ENCODE peak calls at places on chromosome 16, in eight cellular contexts. F is effector memory CD4-positive, alpha-beta T cell; E is body of pancreas; Z is H1; D is GM23248; R is esophagus squamous epithelium; M is mucosa of descending colon; U is lung. V is an unnamed sample.
A peak's percentile ranks its signal among the peaks of the same experiment; 100 is the strongest.

GRCh38 chr16:56277040-56277439 is 85.8 kb downstream of the GNAO1 start:
- DNase-seq in F (no peak), E (no peak), Z (peak; percentile 78), D (no peak), R (no peak), M (no peak), U (no peak), V (no peak)

GRCh38 chr16:25063865-25064264 is 47.7 kb upstream of the LCMT1 start:
- DNase-seq in F (no peak), E (no peak), Z (no peak), D (peak; percentile 70), R (no peak), M (no peak), U (no peak), V (no peak)

GRCh38 chr16:75514296-75514695 is 19.1 kb upstream of the CHST6 start:
- DNase-seq in F (no peak), E (no peak), Z (no peak), D (no peak), R (no peak), M (no peak), U (no peak), V (no peak)

GRCh38 chr16:81946206-81946605 is 65.1 kb downstream of the SDR42E1 start:
- DNase-seq in F (no peak), E (no peak), Z (no peak), D (peak; percentile 71), R (no peak), M (no peak), U (no peak), V (no peak)

GRCh38 chr16:57736419-57737281 is 1.1 kb downstream of the KATNB1 start:
- DNase-seq in F (peak; percentile 36), E (no peak), Z (no peak), D (peak; percentile 93), R (no peak), M (peak; percentile 68), U (no peak), V (no peak)

GRCh38 chr16:89629827-89630610 is 16.6 kb downstream of the DPEP1 start:
- DNase-seq in F (no peak), E (no peak), Z (no peak), D (no peak), R (no peak), M (peak; percentile 50), U (no peak), V (no peak)

GRCh38 chr16:88866151-88866920 is at the start of gene PABPN1L:
- DNase-seq in F (no peak), E (no peak), Z (no peak), D (no peak), R (no peak), M (no peak), U (no peak), V (no peak)

GRCh38 chr16:16083421-16084156 is 134.2 kb downstream of the ABCC1 start:
- DNase-seq in F (no peak), E (no peak), Z (no peak), D (peak; percentile 9), R (no peak), M (no peak), U (no peak), V (no peak)

GRCh38 chr16:25709182-25709581 is 17.4 kb downstream of the HS3ST4 start:
- DNase-seq in F (no peak), E (no peak), Z (no peak), D (no peak), R (no peak), M (no peak), U (no peak), V (no peak)

GRCh38 chr16:11792404-11793260 is 4.4 kb downstream of the ZC3H7A start:
- DNase-seq in F (no peak), E (peak; percentile 67), Z (no peak), D (no peak), R (no peak), M (peak; percentile 77), U (peak; percentile 59), V (peak; percentile 73)

GRCh38 chr16:85554791-85555548 is 58.2 kb upstream of the GSE1 start:
- DNase-seq in F (peak; percentile 27), E (peak; percentile 63), Z (no peak), D (peak; percentile 85), R (no peak), M (peak; percentile 68), U (peak; percentile 64), V (peak; percentile 77)

GRCh38 chr16:74577882-74578366 is 29.0 kb downstream of the GLG1 start:
- DNase-seq in F (no peak), E (no peak), Z (no peak), D (peak; percentile 83), R (no peak), M (no peak), U (no peak), V (no peak)

GRCh38 chr16:67034478-67034877 is 5.5 kb downstream of the CBFB start:
- DNase-seq in F (no peak), E (no peak), Z (peak; percentile 17), D (peak; percentile 64), R (no peak), M (no peak), U (peak; percentile 0), V (no peak)
- H3K4me1 ChIP-seq in F (peaks cover 34% of the 10 kb centered on the region), E (peaks cover 20% of the 10 kb centered on the region), Z (no peaks in the 10 kb centered on the region), D (peaks cover 36% of the 10 kb centered on the region), R (peaks cover 14% of the 10 kb centered on the region), M (peaks cover 9% of the 10 kb centered on the region), U (peaks cover 1% of the 10 kb centered on the region), V (peaks cover 49% of the 10 kb centered on the region)

GRCh38 chr16:27687605-27688004 is 137.7 kb downstream of the KATNIP start:
- DNase-seq in F (no peak), E (no peak), Z (no peak), D (no peak), R (no peak), M (no peak), U (no peak), V (no peak)

GRCh38 chr16:27686926-27687325 is 137.0 kb downstream of the KATNIP start:
- DNase-seq in F (no peak), E (no peak), Z (no peak), D (no peak), R (no peak), M (no peak), U (no peak), V (no peak)

GRCh38 chr16:27691717-27692116 is 141.8 kb downstream of the KATNIP start:
- DNase-seq in F (no peak), E (no peak), Z (no peak), D (no peak), R (no peak), M (no peak), U (no peak), V (no peak)

GRCh38 chr16:27690604-27691003 is 140.7 kb downstream of the KATNIP start:
- DNase-seq in F (peak; percentile 5), E (no peak), Z (peak; percentile 77), D (peak; percentile 42), R (no peak), M (peak; percentile 40), U (no peak), V (no peak)

DNA sequence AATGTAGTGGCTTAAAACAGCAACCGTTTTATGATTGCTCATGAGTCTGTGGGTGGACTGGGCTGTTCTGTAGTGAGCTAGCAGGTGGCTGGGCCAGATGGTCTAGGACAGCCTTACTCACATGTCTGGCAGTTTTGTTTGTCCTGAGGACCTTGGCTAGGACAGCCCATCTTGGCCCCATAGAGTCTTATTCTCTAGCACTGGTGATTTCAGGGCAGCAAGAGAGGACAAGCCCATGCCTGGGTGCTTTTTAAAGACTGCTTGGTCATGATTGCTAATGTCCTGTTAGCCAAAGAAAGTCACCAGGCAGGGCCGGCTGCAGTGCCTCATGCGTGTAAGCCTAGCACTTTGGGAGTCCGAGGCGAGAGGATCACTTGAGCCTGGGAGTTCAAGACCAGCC is 139.8 kb downstream of the KATNIP start:
- DNase-seq in F (no peak), E (no peak), Z (no peak), D (peak; percentile 21), R (no peak), M (no peak), U (no peak), V (no peak)
- H3K4me3 ChIP-seq in F (no peak overlapping the region), E (no peak overlapping the region), Z (no peak overlapping the region), D (no peak overlapping the region), R (no peak overlapping the region), M (no peak overlapping the region), U (no peak overlapping the region), V (no peak overlapping the region)

GRCh38 chr16:22688930-22689329 is 125.0 kb upstream of the HS3ST2 start:
- DNase-seq in F (no peak), E (no peak), Z (no peak), D (no peak), R (no peak), M (no peak), U (no peak), V (no peak)

GRCh38 chr16:22694887-22695382 is 119.0 kb upstream of the HS3ST2 start:
- DNase-seq in F (no peak), E (no peak), Z (no peak), D (peak; percentile 99), R (no peak), M (peak; percentile 32), U (no peak), V (no peak)

GRCh38 chr16:22692916-22693646 is 120.9 kb upstream of the HS3ST2 start:
- DNase-seq in F (no peak), E (no peak), Z (no peak), D (peak; percentile 64), R (no peak), M (no peak), U (no peak), V (peak; percentile 30)

GRCh38 chr16:22692034-22692433 is 121.9 kb upstream of the HS3ST2 start:
- DNase-seq in F (no peak), E (no peak), Z (no peak), D (peak; percentile 28), R (no peak), M (no peak), U (no peak), V (no peak)

DNA sequence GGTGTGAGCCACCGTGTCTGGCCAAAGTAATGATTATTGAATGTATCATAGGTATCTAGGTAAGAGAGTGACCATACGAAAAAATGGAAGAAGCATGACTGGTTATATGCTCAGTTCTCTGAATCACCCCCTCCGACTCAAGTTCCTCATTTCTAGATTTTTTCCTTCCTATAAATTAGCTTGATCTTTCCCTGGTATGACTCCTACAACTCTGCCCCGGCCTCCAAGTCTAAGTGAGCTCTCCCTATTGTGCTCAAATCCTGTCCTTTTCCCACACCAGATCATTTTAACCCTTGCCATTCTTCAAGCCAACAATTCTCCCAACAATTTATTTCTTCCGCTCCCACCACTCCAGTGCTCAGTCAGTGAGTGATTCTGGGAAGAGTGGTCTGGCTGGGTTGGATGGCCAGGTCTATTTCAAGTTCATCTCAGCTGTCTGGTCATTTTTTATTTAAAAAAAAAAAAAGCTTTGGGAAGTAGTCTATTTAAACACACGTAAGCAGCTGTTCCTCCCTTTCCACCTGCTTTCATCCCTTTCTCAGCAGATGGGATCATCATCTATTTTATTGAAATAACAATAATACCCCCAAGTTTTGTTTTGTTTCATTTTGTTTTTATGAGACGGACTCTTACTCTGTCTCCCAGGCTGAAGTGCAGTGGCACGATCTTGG is 120.2 kb upstream of the HS3ST2 start:
- DNase-seq in F (no peak), E (no peak), Z (no peak), D (peak; percentile 44), R (no peak), M (no peak), U (no peak), V (no peak)
- H3K4me1 ChIP-seq in F (no peaks in the 10 kb centered on the region), E (no peaks in the 10 kb centered on the region), Z (no peaks in the 10 kb centered on the region), D (peaks cover 36% of the 10 kb centered on the region), R (no peaks in the 10 kb centered on the region), M (no peaks in the 10 kb centered on the region), U (no peaks in the 10 kb centered on the region), V (no peaks in the 10 kb centered on the region)

DNA sequence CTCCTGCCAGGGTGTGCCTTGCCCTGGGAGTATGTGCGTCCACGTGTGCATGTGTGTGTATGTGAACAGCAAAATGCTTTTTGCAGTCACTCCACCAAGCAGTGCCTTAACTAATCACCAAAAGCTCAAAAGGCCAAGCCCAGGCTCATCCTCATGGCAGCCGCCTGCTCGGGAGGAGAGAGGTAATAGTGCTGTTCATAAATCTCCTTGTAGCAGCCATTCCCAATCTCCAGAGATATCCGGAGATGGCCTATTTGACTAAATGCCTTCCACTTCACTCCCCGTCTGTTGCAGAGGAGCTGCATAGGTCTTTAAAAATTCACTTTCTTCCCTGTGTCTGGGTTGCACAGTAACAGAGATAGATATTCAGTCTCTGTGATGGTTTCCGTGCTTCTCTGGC is 358.0 kb downstream of the GRIN2A start:
- DNase-seq in F (no peak), E (no peak), Z (no peak), D (no peak), R (no peak), M (no peak), U (no peak), V (no peak)
- H3K4me3 ChIP-seq in F (no peak overlapping the region), E (no peak overlapping the region), Z (no peak overlapping the region), D (no peak overlapping the region), R (no peak overlapping the region), M (no peak overlapping the region), U (no peak overlapping the region), V (no peak overlapping the region)